ENCODE peak calls at places on chromosome 20, in ten cellular contexts. S is AG10803; X is ELR; H is RWPE1; V is CD8-positive, alpha-beta memory T cell; N is activated gamma-delta T cell treated with Interleukin-2 at 50 U/mL for 16 hours; I is mucosa of descending colon; Q is activated T-cell treated with anti-CD3 and anti-CD28 coated beads, Interleukin-2, amount 50 U/mL, for 4 hours; E is MM.1S; O is skeletal muscle cell. A is an unnamed sample.

GRCh38 chr20:37915800-37916570 is 13.1 kb downstream of the VSTM2L start:
- DNase-seq in E (no peak), O (no peak), I (no peak), N (no peak), X (no peak), S (no peak), V (no peak), H (no peak), Q (no peak), A (no peak)

GRCh38 chr20:14879020-14879697 is 541.7 kb upstream of the FLRT3 start:
- DNase-seq in N (no peak), E (peak), I (no peak), O (peak), H (peak), X (peak), Q (no peak), S (peak), V (no peak), A (peak)

GRCh38 chr20:20096421-20096820 is 44.1 kb downstream of the CFAP61 start:
- DNase-seq in X (no peak), N (no peak), H (no peak), V (no peak), I (no peak), E (no peak), S (peak), Q (no peak), O (no peak), A (no peak)

GRCh38 chr20:6381887-6382286 is 259.1 kb upstream of the FERMT1 start:
- DNase-seq in H (peak), V (no peak), S (no peak), N (no peak), O (no peak), E (no peak), Q (no peak), X (peak), I (no peak), A (peak)

GRCh38 chr20:41853803-41854202 is 235.6 kb upstream of the CHD6 start:
- DNase-seq in N (no peak), E (no peak), O (no peak), Q (no peak), X (no peak), H (no peak), I (no peak), S (no peak), V (no peak), A (no peak)

GRCh38 chr20:61311656-61312387 is 59.8 kb downstream of the CDH4 start:
- DNase-seq in Q (no peak), S (no peak), I (no peak), E (peak), V (no peak), N (no peak), O (no peak), X (no peak), H (no peak), A (no peak)

GRCh38 chr20:3166338-3166912 is 6.8 kb upstream of the FASTKD5 start:
- DNase-seq in Q (no peak), E (no peak), O (no peak), V (no peak), X (no peak), H (no peak), I (no peak), S (no peak), N (no peak), A (no peak)

GRCh38 chr20:5621305-5621704 is 128.9 kb upstream of the SHLD1 start:
- DNase-seq in Q (no peak), H (no peak), E (no peak), V (no peak), X (no peak), I (no peak), S (peak), N (no peak), O (no peak), A (peak)

GRCh38 chr20:36035720-36036119 is 67.3 kb downstream of the CNBD2 start:
- DNase-seq in V (no peak), N (no peak), E (no peak), H (peak), S (no peak), Q (no peak), O (no peak), I (no peak), X (peak), A (no peak)

GRCh38 chr20:33811763-33812672 is 870 bp downstream of the CHMP4B start:
- DNase-seq in X (peak), N (no peak), S (peak), Q (peak), H (peak), V (no peak), E (peak), O (peak), I (peak), A (peak)

GRCh38 chr20:19947611-19948264 is 69.4 kb upstream of the NAA20 start:
- DNase-seq in N (no peak), S (peak), Q (no peak), V (no peak), H (no peak), X (peak), O (peak), E (no peak), I (no peak), A (no peak)

GRCh38 chr20:60869626-60870025 is 382.4 kb upstream of the CDH4 start:
- DNase-seq in Q (no peak), N (no peak), H (peak), X (no peak), O (no peak), E (no peak), I (no peak), V (no peak), S (no peak), A (no peak)

GRCh38 chr20:50381771-50382593 is 128.2 kb upstream of the PTPN1 start:
- DNase-seq in I (peak), O (no peak), E (peak), Q (no peak), X (no peak), V (peak), N (no peak), S (no peak), H (no peak), A (peak)

GRCh38 chr20:63159826-63160640 is 55.9 kb downstream of the YTHDF1 start:
- DNase-seq in S (no peak), Q (no peak), I (no peak), X (no peak), E (no peak), O (no peak), V (no peak), H (no peak), N (no peak), A (no peak)

GRCh38 chr20:50580016-50580747 is 70.0 kb downstream of the PTPN1 start:
- DNase-seq in H (peak), E (no peak), O (no peak), I (peak), Q (peak), S (peak), N (peak), V (peak), X (peak), A (peak)

GRCh38 chr20:10729785-10730184 is 56.0 kb upstream of the JAG1 start:
- DNase-seq in S (no peak), Q (no peak), X (no peak), E (no peak), V (no peak), I (no peak), O (no peak), N (no peak), H (no peak), A (no peak)

GRCh38 chr20:58555078-58555765 is 40.0 kb upstream of the APCDD1L start:
- DNase-seq in O (peak), V (no peak), Q (no peak), N (no peak), I (no peak), E (no peak), X (peak), S (peak), H (peak), A (peak)

GRCh38 chr20:50308166-50308512 is 117.5 kb downstream of the CEBPB start:
- DNase-seq in V (no peak), E (no peak), Q (no peak), S (no peak), H (no peak), I (no peak), X (no peak), O (no peak), N (no peak), A (no peak)

GRCh38 chr20:9270831-9271230 is 201.9 kb downstream of the PLCB4 start:
- DNase-seq in E (no peak), S (peak), V (no peak), O (peak), Q (no peak), I (no peak), X (peak), N (no peak), H (no peak), A (no peak)

GRCh38 chr20:37421988-37422387 is 76.0 kb downstream of the SRC start:
- DNase-seq in Q (no peak), E (no peak), O (no peak), N (no peak), S (no peak), X (no peak), I (no peak), H (no peak), V (no peak), A (peak)

GRCh38 chr20:42688576-42688975 is 501.1 kb downstream of the PTPRT start:
- DNase-seq in N (no peak), Q (no peak), I (no peak), H (no peak), S (no peak), X (no peak), E (no peak), V (no peak), O (no peak), A (no peak)

GRCh38 chr20:62668441-62669027 is 26.2 kb downstream of the SLCO4A1 start:
- DNase-seq in Q (peak), E (no peak), X (peak), O (peak), N (peak), H (peak), V (peak), S (peak), I (peak), A (peak)

GRCh38 chr20:10864076-10864672 is 190.4 kb upstream of the JAG1 start:
- DNase-seq in H (peak), V (no peak), S (peak), N (no peak), Q (no peak), O (no peak), X (no peak), E (no peak), I (peak), A (no peak)

GRCh38 chr20:8360035-8360434 is 228.0 kb downstream of the PLCB1 start:
- DNase-seq in O (no peak), X (no peak), S (no peak), I (no peak), N (no peak), H (no peak), Q (no peak), V (no peak), E (no peak), A (no peak)

A was measured in endothelial cell of umbilical vein.